ENCODE peak calls at places on chromosomes 6 and 20, in eight cellular contexts. Y is left cardiac atrium; N is AG09319; A is CD8-positive, alpha-beta memory T cell; B is heart left ventricle; D is NCI-H1048; K is HT-29; S is activated CD4-positive, alpha-beta memory T cell treated with anti-CD3 and anti-CD28 coated beads, Interleukin-2, amount 10 ng/mL, durations not matched to agents 7 days and 5 days. T is an unnamed sample.

GRCh38 chr6:40912158-40912946 is 126.7 kb downstream of the UNC5CL start:
- DNase-seq in K (peak), A (no peak), S (peak), N (no peak), D (no peak), Y (peak), B (peak), T (peak)

GRCh38 chr6:8939615-8940014 is 504.3 kb upstream of the SLC35B3 start:
- DNase-seq in D (no peak), S (no peak), Y (no peak), N (no peak), B (no peak), A (no peak), K (no peak), T (no peak)

GRCh38 chr6:11815231-11815630 is 36.6 kb upstream of the ADTRP start:
- DNase-seq in K (no peak), Y (no peak), S (no peak), D (no peak), B (no peak), A (no peak), N (no peak), T (no peak)

GRCh38 chr6:142275146-142276006 is 26.4 kb upstream of the ADGRG6 start:
- DNase-seq in B (no peak), K (peak), D (no peak), A (no peak), S (no peak), Y (no peak), N (no peak), T (no peak)

GRCh38 chr6:3228046-3228671 is 706 bp upstream of the TUBB2B start:
- DNase-seq in N (no peak), D (peak), K (no peak), B (no peak), A (peak), Y (no peak), S (no peak), T (no peak)

GRCh38 chr20:24949756-24950127 is 673 bp downstream of the CST7 start:
- DNase-seq in N (no peak), K (no peak), S (peak), D (no peak), A (no peak), Y (no peak), B (no peak), T (peak)

GRCh38 chr20:40932436-40932835 is 96.2 kb upstream of the TOP1 start:
- DNase-seq in Y (no peak), B (no peak), S (no peak), D (no peak), N (no peak), A (no peak), K (no peak), T (no peak)

GRCh38 chr20:33993800-33994623 is at the start of gene RALY:
- DNase-seq in B (peak), K (peak), A (peak), N (peak), Y (peak), S (peak), D (peak), T (peak)

GRCh38 chr20:58243653-58244410 is 15.4 kb upstream of the ANKRD60 start:
- DNase-seq in A (no peak), B (no peak), N (no peak), Y (no peak), S (no peak), D (no peak), K (no peak), T (no peak)

GRCh38 chr20:23120936-23121765 is 35.0 kb upstream of the CD93 start:
- DNase-seq in S (no peak), Y (no peak), K (no peak), A (no peak), B (no peak), D (no peak), N (no peak), T (no peak)

GRCh38 chr6:46244670-46245069 is 73.9 kb upstream of the ENPP5 start:
- DNase-seq in Y (no peak), N (no peak), A (no peak), B (no peak), S (no peak), K (no peak), D (no peak), T (no peak)

GRCh38 chr6:121450242-121450641 is 14.8 kb downstream of the GJA1 start:
- DNase-seq in N (no peak), K (no peak), A (no peak), S (no peak), B (no peak), D (no peak), Y (no peak), T (no peak)